ENCODE peak calls at places on chromosomes 13 and 19, in ten cellular contexts. E, T, P, Z, L, B, U, F, M and O are unnamed samples.

GRCh38 chr13:43159007-43159406 is 135.6 kb downstream of the DNAJC15 start:
- DNase-seq in E (no peak), T (no peak), P (peak; percentile 50), Z (no peak), L (no peak), B (no peak), U (peak; percentile 53), F (peak; percentile 45), M (peak; percentile 29), O (no peak)

GRCh38 chr13:33129094-33129832 is 113.0 kb downstream of the KL start:
- DNase-seq in E (no peak), T (no peak), P (no peak), Z (no peak), L (peak; percentile 80), B (no peak), U (no peak), F (no peak), M (no peak), O (no peak)

GRCh38 chr13:112465251-112466131 is 89.3 kb downstream of the SPACA7 start:
- DNase-seq in E (no peak), T (no peak), P (no peak), Z (no peak), L (no peak), B (no peak), U (no peak), F (no peak), M (no peak), O (no peak)

GRCh38 chr19:31749231-31749630 is 400.0 kb upstream of the TSHZ3 start:
- DNase-seq in E (no peak), T (no peak), P (no peak), Z (no peak), L (no peak), B (no peak), U (no peak), F (no peak), M (no peak), O (no peak)

GRCh38 chr13:28826368-28826767 is 6.2 kb downstream of the MTUS2 start:
- DNase-seq in E (no peak), T (no peak), P (no peak), Z (no peak), L (no peak), B (no peak), U (no peak), F (no peak), M (no peak), O (no peak)

GRCh38 chr19:16978839-16979802 is 47.5 kb downstream of the CPAMD8 start:
- DNase-seq in E (no peak), T (no peak), P (no peak), Z (no peak), L (no peak), B (no peak), U (no peak), F (no peak), M (no peak), O (no peak)

GRCh38 chr19:44814517-44814916 is 5.6 kb downstream of the BCAM start:
- DNase-seq in E (no peak), T (no peak), P (no peak), Z (no peak), L (no peak), B (no peak), U (no peak), F (no peak), M (no peak), O (no peak)

GRCh38 chr13:20702945-20703784 is at the start of gene IL17D:
- DNase-seq in E (peak; percentile 20), T (no peak), P (no peak), Z (no peak), L (no peak), B (peak; percentile 40), U (peak; percentile 20), F (no peak), M (no peak), O (no peak)

GRCh38 chr19:39310558-39311311 is 9.9 kb downstream of the LRFN1 start:
- DNase-seq in E (no peak), T (no peak), P (no peak), Z (no peak), L (no peak), B (no peak), U (peak; percentile 9), F (no peak), M (no peak), O (no peak)

GRCh38 chr13:20703785-20704458 is 423 bp downstream of the IL17D start:
- DNase-seq in E (peak; percentile 91), T (no peak), P (peak; percentile 64), Z (peak; percentile 94), L (peak; percentile 79), B (peak; percentile 72), U (peak; percentile 65), F (peak; percentile 71), M (no peak), O (peak; percentile 47)

GRCh38 chr13:112444001-112444311 is 67.8 kb downstream of the SPACA7 start:
- DNase-seq in E (peak; percentile 70), T (peak; percentile 55), P (peak; percentile 50), Z (peak; percentile 72), L (peak; percentile 54), B (no peak), U (peak; percentile 60), F (peak; percentile 26), M (peak; percentile 2), O (no peak)

GRCh38 chr13:44331446-44331845 is 42.2 kb upstream of the SERP2 start:
- DNase-seq in E (no peak), T (no peak), P (no peak), Z (no peak), L (no peak), B (no peak), U (peak; percentile 40), F (no peak), M (no peak), O (no peak)

GRCh38 chr19:55080121-55080914 is 4.6 kb downstream of the EPS8L1 start:
- DNase-seq in E (peak; percentile 59), T (no peak), P (peak; percentile 64), Z (no peak), L (peak; percentile 66), B (peak; percentile 42), U (peak; percentile 72), F (peak; percentile 58), M (no peak), O (peak; percentile 73)

GRCh38 chr19:38273499-38273898 is 9.1 kb downstream of the SPINT2 start:
- DNase-seq in E (peak; percentile 65), T (no peak), P (no peak), Z (no peak), L (no peak), B (no peak), U (no peak), F (no peak), M (no peak), O (no peak)

GRCh38 chr13:48594080-48594815 is 59.5 kb upstream of the CYSLTR2 start:
- DNase-seq in E (no peak), T (no peak), P (no peak), Z (no peak), L (no peak), B (no peak), U (no peak), F (no peak), M (no peak), O (no peak)

GRCh38 chr13:48596128-48596429 is 57.6 kb upstream of the CYSLTR2 start:
- DNase-seq in E (peak; percentile 64), T (no peak), P (no peak), Z (no peak), L (no peak), B (no peak), U (no peak), F (no peak), M (no peak), O (no peak)

GRCh38 chr13:48593551-48593950 is 60.2 kb upstream of the CYSLTR2 start:
- DNase-seq in E (no peak), T (no peak), P (no peak), Z (no peak), L (no peak), B (no peak), U (no peak), F (no peak), M (no peak), O (no peak)

GRCh38 chr13:48591889-48592725 is 59.2 kb upstream of the RCBTB2 start:
- DNase-seq in E (no peak), T (no peak), P (no peak), Z (no peak), L (no peak), B (no peak), U (no peak), F (no peak), M (no peak), O (no peak)

GRCh38 chr13:48595330-48596127 is 58.2 kb upstream of the CYSLTR2 start:
- DNase-seq in E (peak; percentile 86), T (peak; percentile 50), P (peak; percentile 70), Z (peak; percentile 65), L (peak; percentile 63), B (no peak), U (peak; percentile 85), F (peak; percentile 47), M (peak; percentile 14), O (no peak)
- TF ChIP-seq CTCF in E (peak; percentile 64), T (peak; percentile 69), P (peak; percentile 66), Z (peak; percentile 84), L (peak; percentile 71), B (no peak), U (peak; percentile 80), F (peak; percentile 65), M (peak; percentile 52), O (peak; percentile 59)

GRCh38 chr19:36214388-36215275 is at the start of the genes ZNF146 and ZNF565:
- DNase-seq in E (peak; percentile 99), T (peak; percentile 96), P (peak; percentile 99), Z (peak; percentile 95), L (peak; percentile 99), B (peak; percentile 90), U (peak; percentile 99), F (peak; percentile 99), M (peak; percentile 96), O (peak; percentile 95)
- TF ChIP-seq CTCF in E (no peak), T (no peak), P (no peak), Z (no peak), L (no peak), B (no peak), U (no peak), F (peak; percentile 10), M (no peak), O (peak; percentile 5)

DNA sequence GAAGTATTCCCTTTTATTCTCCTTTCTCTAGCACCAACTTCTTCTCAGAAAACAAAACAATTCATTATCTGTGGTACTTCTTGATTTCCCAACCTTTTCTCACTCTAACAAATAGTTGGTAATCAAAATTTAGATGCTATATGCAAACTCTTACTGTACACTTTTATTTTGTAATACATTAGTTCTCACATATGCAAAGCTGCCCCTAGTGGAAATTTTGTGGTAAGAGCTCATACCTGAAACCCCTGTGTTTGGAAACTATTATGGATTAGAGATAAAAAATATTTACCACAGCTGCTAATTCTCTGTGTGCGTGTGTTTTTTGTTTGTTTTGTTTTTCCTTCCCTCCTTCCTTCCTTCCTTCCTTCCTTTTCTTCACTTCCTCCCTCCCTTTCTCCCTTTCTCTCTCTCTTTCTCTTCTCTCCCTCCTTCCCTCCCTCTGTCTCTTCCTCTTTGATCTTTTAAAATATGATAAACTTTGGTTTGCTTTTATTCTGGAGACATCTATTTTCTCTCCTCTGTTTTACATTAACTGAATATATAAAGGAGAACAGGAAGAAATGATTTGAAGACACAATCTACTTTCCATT is 537.4 kb downstream of the SLITRK6 start:
- DNase-seq in E (no peak), T (no peak), P (peak; percentile 50), Z (peak; percentile 45), L (no peak), B (no peak), U (no peak), F (no peak), M (no peak), O (no peak)
- TF ChIP-seq CTCF in E (no peak), T (peak; percentile 21), P (peak; percentile 55), Z (peak; percentile 67), L (no peak), B (no peak), U (peak; percentile 5), F (no peak), M (peak; percentile 35), O (no peak)

GRCh38 chr13:30892966-30893365 is 13.1 kb upstream of the MEDAG start:
- DNase-seq in E (peak; percentile 35), T (peak; percentile 59), P (peak; percentile 26), Z (peak; percentile 38), L (peak; percentile 60), B (no peak), U (peak; percentile 74), F (peak; percentile 63), M (no peak), O (no peak)
- TF ChIP-seq CTCF in E (no peak), T (no peak), P (peak; percentile 26), Z (peak; percentile 65), L (peak; percentile 28), B (no peak), U (peak; percentile 87), F (peak; percentile 61), M (peak; percentile 46), O (no peak)